ENCODE peak calls at places on chromosomes 6 and 20, in five cellular contexts. Q is CD8-positive, alpha-beta T cell; I is fibroblast of lung; R is endodermal cell; K is kidney. U is an unnamed sample.

GRCh38 chr6:148513145-148514071 is 170.8 kb downstream of the SASH1 start:
- DNase-seq in I (peak; percentile 87), Q (no peak), R (no peak), K (peak; percentile 85), U (no peak)

GRCh38 chr20:3262566-3262965 is 23.6 kb upstream of the SLC4A11 start:
- DNase-seq in I (no peak), Q (no peak), R (no peak), K (no peak), U (no peak)

GRCh38 chr6:44731485-44732095 is 344.1 kb downstream of the CDC5L start:
- DNase-seq in I (no peak), K (no peak), R (no peak), Q (no peak), U (no peak)

GRCh38 chr20:47740225-47741184 is 44.8 kb downstream of the SULF2 start:
- DNase-seq in K (peak; percentile 29), Q (no peak), I (no peak), R (no peak), U (no peak)

GRCh38 chr6:43736211-43736786 is 33.7 kb upstream of the VEGFA start:
- DNase-seq in K (no peak), I (no peak), R (peak; percentile 38), Q (no peak), U (no peak)

GRCh38 chr6:111523484-111524166 is 40.6 kb upstream of the REV3L start:
- DNase-seq in R (no peak), I (no peak), K (no peak), Q (no peak), U (no peak)

GRCh38 chr6:167761794-167762258 is 64.9 kb upstream of the AFDN start:
- DNase-seq in K (no peak), I (no peak), R (peak; percentile 23), Q (no peak), U (no peak)

GRCh38 chr20:38725959-38726848 is 1.9 kb downstream of the SLC32A1 start:
- DNase-seq in K (no peak), I (peak; percentile 34), Q (peak; percentile 29), R (peak; percentile 97), U (no peak)

GRCh38 chr6:110476046-110476849 is at the start of gene SLC22A16:
- DNase-seq in I (peak; percentile 16), Q (no peak), K (peak; percentile 78), R (no peak), U (no peak)

GRCh38 chr20:18754030-18754659 is 59.4 kb upstream of the SCP2D1 start:
- DNase-seq in Q (no peak), R (no peak), K (no peak), I (no peak), U (no peak)

GRCh38 chr6:501891-502601 is 110.5 kb downstream of the IRF4 start:
- DNase-seq in I (peak; percentile 15), K (no peak), Q (peak; percentile 46), R (no peak), U (peak; percentile 44)

GRCh38 chr6:83310046-83310445 is 116.9 kb downstream of the RWDD2A start:
- DNase-seq in K (no peak), R (no peak), I (no peak), Q (no peak), U (no peak)

GRCh38 chr6:129494586-129494985 is 215.4 kb downstream of the ARHGAP18 start:
- DNase-seq in R (no peak), K (no peak), Q (no peak), I (no peak), U (no peak)

GRCh38 chr6:129492260-129492659 is 217.7 kb downstream of the ARHGAP18 start:
- DNase-seq in R (no peak), Q (no peak), I (peak; percentile 7), K (no peak), U (no peak)

GRCh38 chr6:129494099-129494498 is 215.9 kb downstream of the ARHGAP18 start:
- DNase-seq in K (no peak), Q (no peak), R (no peak), I (no peak), U (no peak)

GRCh38 chr6:129491436-129491835 is 218.5 kb downstream of the ARHGAP18 start:
- DNase-seq in K (no peak), R (no peak), I (peak; percentile 38), Q (no peak), U (no peak)

GRCh38 chr6:129493396-129493902 is 216.5 kb downstream of the ARHGAP18 start:
- DNase-seq in Q (no peak), R (no peak), I (peak; percentile 61), K (no peak), U (no peak)
- H3K4me1 ChIP-seq in Q (peaks cover 24% of the 10 kb centered on the region), R (peaks cover 4% of the 10 kb centered on the region), I (peaks cover 24% of the 10 kb centered on the region), K (peaks cover 11% of the 10 kb centered on the region), U (peaks cover 26% of the 10 kb centered on the region)

DNA sequence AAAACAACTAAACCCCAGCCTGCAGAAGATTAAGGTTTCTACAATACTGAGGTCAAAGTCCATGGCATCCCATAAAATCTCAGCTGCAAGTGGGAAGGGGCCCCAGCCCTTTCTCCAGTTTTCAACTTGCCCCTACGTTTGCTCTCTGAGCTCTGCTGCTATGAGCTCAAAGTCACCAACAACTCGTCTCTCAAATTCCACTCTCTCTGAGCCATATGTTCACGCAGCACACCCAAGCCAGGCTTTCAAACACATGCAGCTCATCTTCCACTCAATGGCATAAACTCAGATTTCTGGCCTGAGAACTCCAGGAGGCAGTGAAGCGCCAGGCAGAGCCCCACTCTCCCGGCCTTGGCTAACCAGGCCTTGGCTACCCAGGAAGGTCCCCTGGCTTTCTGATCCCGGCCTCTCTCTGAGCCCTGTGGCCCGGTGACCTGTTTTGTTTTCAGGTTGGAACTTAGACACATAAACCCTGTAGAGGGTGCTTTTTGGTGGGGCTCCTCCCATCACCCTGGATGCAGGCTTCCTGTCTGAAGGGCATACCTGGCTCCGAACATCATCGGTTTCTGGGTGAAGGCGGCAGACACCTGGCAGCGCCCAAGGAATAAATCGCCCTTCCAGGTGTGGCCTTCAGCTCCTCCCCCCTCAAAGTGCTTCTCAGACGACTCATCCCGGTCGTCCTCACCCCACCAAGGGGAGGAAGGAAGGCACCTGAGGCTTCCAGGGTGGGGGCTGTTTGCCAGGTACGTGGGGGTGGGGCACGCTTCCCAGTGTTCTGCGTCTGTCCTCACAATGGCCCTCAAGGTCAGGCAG is 12.4 kb downstream of the SLC22A23 start:
- DNase-seq in I (no peak), K (no peak), Q (no peak), R (peak; percentile 76), U (no peak)
- H3K4me1 ChIP-seq in I (no peaks in the 10 kb centered on the region), K (no peaks in the 10 kb centered on the region), Q (peaks cover 8% of the 10 kb centered on the region), R (peaks cover 10% of the 10 kb centered on the region), U (peaks cover 7% of the 10 kb centered on the region)

GRCh38 chr6:25968769-25969168 is 6.2 kb downstream of the TRIM38 start:
- DNase-seq in I (peak; percentile 42), Q (no peak), R (no peak), K (no peak), U (no peak)
- H3K4me1 ChIP-seq in I (peaks cover 13% of the 10 kb centered on the region), Q (peaks cover 49% of the 10 kb centered on the region), R (peaks cover 9% of the 10 kb centered on the region), K (peaks cover 29% of the 10 kb centered on the region), U (peaks cover 72% of the 10 kb centered on the region)

GRCh38 chr6:37559501-37559900 is 59.8 kb upstream of the CCDC167 start:
- DNase-seq in R (no peak), I (no peak), Q (no peak), K (no peak), U (no peak)
- H3K4me1 ChIP-seq in R (peaks cover 5% of the 10 kb centered on the region), I (peaks cover under 1% of the 10 kb centered on the region), Q (peaks cover 18% of the 10 kb centered on the region), K (peaks cover 2% of the 10 kb centered on the region), U (peaks cover 14% of the 10 kb centered on the region)

DNA sequence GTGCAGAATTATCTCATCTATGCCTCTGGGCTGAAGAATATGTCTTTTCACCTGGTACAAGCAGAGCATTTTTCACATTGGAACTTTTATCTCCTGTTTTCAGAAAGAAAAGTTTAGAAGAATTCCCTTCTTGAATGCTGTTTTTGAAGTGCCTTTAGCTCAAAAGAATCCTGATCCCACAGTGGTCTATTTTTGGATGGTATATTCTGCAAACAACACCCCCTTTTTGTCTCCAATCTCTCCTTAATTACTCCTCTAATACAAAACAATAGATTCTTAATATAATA is 57.7 kb upstream of the HFE start:
- DNase-seq in I (no peak), K (no peak), R (no peak), Q (no peak), U (no peak)
- H3K4me1 ChIP-seq in I (peaks cover 9% of the 10 kb centered on the region), K (peaks cover 20% of the 10 kb centered on the region), R (peaks cover 26% of the 10 kb centered on the region), Q (peaks cover 40% of the 10 kb centered on the region), U (peaks cover 45% of the 10 kb centered on the region)

GRCh38 chr6:14530385-14530784 is 412.8 kb downstream of the CD83 start:
- DNase-seq in I (no peak), R (no peak), K (no peak), Q (no peak), U (no peak)
- H3K4me1 ChIP-seq in I (no peaks in the 10 kb centered on the region), R (no peaks in the 10 kb centered on the region), K (no peaks in the 10 kb centered on the region), Q (no peaks in the 10 kb centered on the region), U (no peaks in the 10 kb centered on the region)

U was measured in CD4-positive, alpha-beta memory T cell.